ENCODE peak calls at places on chromosomes 16 and 17, in five cellular contexts. Y is K562, E is GM12878, Q is A549, X is HepG2. Z is an unnamed sample.

GRCh38 chr17:55576237-55576998 is 65.2 kb upstream of the SMIM36 start:
- DNase-seq in Y (peak), E (peak), Q (peak), X (peak), Z (no peak)

GRCh38 chr16:56332464-56333079 is 92.8 kb downstream of the AMFR start:
- DNase-seq in Y (peak), E (no peak), Q (peak), X (peak), Z (peak)

GRCh38 chr17:50318551-50319310 is 27.2 kb upstream of the XYLT2 start:
- DNase-seq in Y (no peak), E (no peak), Q (no peak), X (no peak), Z (no peak)

GRCh38 chr17:27879987-27880608 is 13.1 kb downstream of the LYRM9 start:
- DNase-seq in Y (peak), E (peak), Q (peak), X (peak), Z (peak)

GRCh38 chr16:81946206-81946605 is 65.1 kb downstream of the SDR42E1 start:
- DNase-seq in Y (no peak), E (no peak), Q (no peak), X (no peak), Z (no peak)

GRCh38 chr17:15255713-15256454 is 9.2 kb downstream of the PMP22 start:
- DNase-seq in Y (no peak), E (no peak), Q (no peak), X (no peak), Z (no peak)

GRCh38 chr17:14336418-14336817 is 35.5 kb downstream of the HS3ST3B1 start:
- DNase-seq in Y (no peak), E (no peak), Q (no peak), X (no peak), Z (no peak)

GRCh38 chr17:44222112-44222869 is 2.8 kb upstream of the UBTF start:
- DNase-seq in Y (no peak), E (no peak), Q (peak), X (peak), Z (peak)

GRCh38 chr16:27291722-27292240 is 22.0 kb upstream of the IL4R start:
- DNase-seq in Y (no peak), E (no peak), Q (no peak), X (no peak), Z (no peak)

GRCh38 chr17:72386619-72387237 is 265.9 kb downstream of the SOX9 start:
- DNase-seq in Y (no peak), E (no peak), Q (peak), X (peak), Z (peak)

GRCh38 chr17:76087531-76087930 is 8.5 kb downstream of the ZACN start:
- DNase-seq in Y (no peak), E (no peak), Q (no peak), X (no peak), Z (no peak)

GRCh38 chr17:76083536-76083935 is 4.6 kb downstream of the ZACN start:
- DNase-seq in Y (no peak), E (no peak), Q (no peak), X (no peak), Z (no peak)

GRCh38 chr17:76086384-76086783 is 7.4 kb downstream of the ZACN start:
- DNase-seq in Y (no peak), E (no peak), Q (no peak), X (no peak), Z (no peak)

GRCh38 chr17:76085731-76086366 is 6.9 kb downstream of the ZACN start:
- DNase-seq in Y (no peak), E (no peak), Q (no peak), X (no peak), Z (no peak)

GRCh38 chr17:76085066-76085730 is 6.2 kb downstream of the ZACN start:
- DNase-seq in Y (no peak), E (no peak), Q (no peak), X (no peak), Z (no peak)
- TF ChIP-seq JUNB in Y (no peak), E (no peak), Q (no peak), X (no peak), Z (no peak)

GRCh38 chr17:66716236-66717026 is 118.5 kb upstream of the CACNG5 start:
- DNase-seq in Y (peak), E (no peak), Q (peak), X (no peak), Z (peak)

GRCh38 chr17:66720567-66720966 is 114.3 kb upstream of the CACNG5 start:
- DNase-seq in Y (no peak), E (no peak), Q (no peak), X (no peak), Z (no peak)

GRCh38 chr17:66715745-66716156 is 119.2 kb upstream of the CACNG5 start:
- DNase-seq in Y (no peak), E (peak), Q (peak), X (peak), Z (peak)

GRCh38 chr17:66717680-66718079 is 117.2 kb upstream of the CACNG5 start:
- DNase-seq in Y (no peak), E (no peak), Q (no peak), X (no peak), Z (no peak)

DNA sequence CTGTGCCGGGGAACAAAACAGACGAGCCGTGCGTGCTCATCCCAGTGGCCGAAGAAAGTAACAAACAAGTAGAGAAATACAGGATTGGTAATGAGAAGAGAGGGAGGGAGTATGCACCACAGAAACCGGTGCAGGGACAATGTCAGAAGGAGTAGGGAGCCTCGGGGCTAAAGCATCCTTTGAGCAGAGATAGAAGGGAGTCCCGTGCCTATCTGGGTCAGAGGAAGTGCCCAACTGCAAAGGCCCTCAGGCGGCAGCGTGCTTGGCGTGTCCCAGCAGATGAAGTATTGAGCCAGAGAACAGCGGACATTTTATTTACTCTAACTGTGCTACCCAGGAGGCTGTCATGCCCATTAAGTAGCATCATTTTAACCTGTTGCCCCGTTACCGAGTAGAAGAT is 114.9 kb upstream of the CACNG5 start:
- DNase-seq in Y (no peak), E (no peak), Q (no peak), X (no peak), Z (no peak)
- TF ChIP-seq JUNB in Y (no peak), E (no peak), Q (no peak), X (no peak), Z (no peak)

GRCh38 chr17:66583112-66583748 is 251.7 kb upstream of the CACNG5 start:
- DNase-seq in Y (no peak), E (no peak), Q (no peak), X (no peak), Z (no peak)

GRCh38 chr17:66578781-66579489 is 256.0 kb upstream of the CACNG5 start:
- DNase-seq in Y (no peak), E (no peak), Q (no peak), X (no peak), Z (no peak)

GRCh38 chr17:66580601-66581385 is 254.1 kb upstream of the CACNG5 start:
- DNase-seq in Y (peak), E (no peak), Q (no peak), X (no peak), Z (no peak)

GRCh38 chr17:66582373-66583111 is 252.4 kb upstream of the CACNG5 start:
- DNase-seq in Y (no peak), E (no peak), Q (no peak), X (peak), Z (peak)

GRCh38 chr17:66580178-66580577 is 254.7 kb upstream of the CACNG5 start:
- DNase-seq in Y (no peak), E (no peak), Q (peak), X (peak), Z (peak)
- TF ChIP-seq JUNB in Y (no peak), E (no peak), Q (no peak), X (no peak), Z (no peak)

DNA sequence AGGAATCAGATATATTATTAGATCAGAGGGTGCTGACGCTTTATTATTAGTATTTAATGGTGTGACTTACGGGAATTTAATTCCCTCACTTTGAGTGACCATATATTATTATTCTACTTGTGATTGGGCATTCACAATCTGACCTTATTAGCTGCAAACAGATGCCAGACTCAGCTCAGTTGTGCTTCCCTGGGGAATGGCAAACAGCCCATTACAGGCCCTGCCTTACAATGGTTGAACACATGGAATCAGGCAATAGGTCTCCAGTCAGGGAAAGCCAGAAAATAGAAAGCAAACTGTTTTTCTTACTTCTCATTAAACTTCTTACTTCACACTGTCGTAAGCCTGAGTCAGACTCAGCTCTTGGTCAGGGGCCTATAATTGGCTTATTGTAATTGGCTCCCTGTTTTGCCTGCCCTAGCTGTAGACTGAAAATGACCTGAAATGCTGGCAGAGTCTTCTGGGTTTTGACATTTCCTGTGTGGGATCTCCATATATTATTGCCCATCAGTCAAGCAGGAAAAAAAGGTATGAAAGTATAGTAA is 77.0 kb upstream of the CA10 start:
- DNase-seq in Y (no peak), E (no peak), Q (no peak), X (no peak), Z (no peak)
- TF ChIP-seq JUNB in Y (no peak), E (no peak), Q (no peak), X (no peak), Z (no peak)

DNA sequence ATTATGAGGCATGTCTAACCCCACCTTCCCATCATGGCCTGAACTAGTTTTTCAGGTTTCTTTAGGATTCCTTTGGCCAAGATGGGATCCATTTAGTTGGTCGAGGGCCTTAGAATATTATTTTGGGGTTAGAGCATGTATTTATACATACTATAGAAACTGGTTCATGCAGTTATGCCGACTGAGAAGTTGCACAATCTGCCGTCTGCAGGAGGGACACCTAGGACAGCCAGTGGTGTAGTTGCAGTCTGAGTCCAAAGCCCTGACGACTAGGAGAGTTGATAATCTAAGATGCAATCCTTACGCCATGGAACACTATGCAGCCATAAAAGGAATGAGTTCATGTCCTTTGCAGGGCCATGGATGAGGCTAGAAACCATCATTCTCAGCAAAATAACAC is 424.0 kb downstream of the SHISA9 start:
- DNase-seq in Y (no peak), E (no peak), Q (no peak), X (no peak), Z (peak)
- TF ChIP-seq JUNB in Y (no peak), E (no peak), Q (no peak), X (no peak), Z (no peak)

GRCh38 chr17:35742896-35743477 is 10.1 kb downstream of the GAS2L2 start:
- DNase-seq in Y (no peak), E (no peak), Q (no peak), X (no peak), Z (no peak)

GRCh38 chr17:35740216-35740615 is 8.8 kb downstream of the RASL10B start:
- DNase-seq in Y (no peak), E (no peak), Q (no peak), X (no peak), Z (no peak)

GRCh38 chr17:35742496-35742895 is 10.5 kb downstream of the GAS2L2 start:
- DNase-seq in Y (no peak), E (no peak), Q (no peak), X (no peak), Z (no peak)

GRCh38 chr17:35738519-35739133 is 7.2 kb downstream of the RASL10B start:
- DNase-seq in Y (no peak), E (no peak), Q (no peak), X (no peak), Z (no peak)

DNA sequence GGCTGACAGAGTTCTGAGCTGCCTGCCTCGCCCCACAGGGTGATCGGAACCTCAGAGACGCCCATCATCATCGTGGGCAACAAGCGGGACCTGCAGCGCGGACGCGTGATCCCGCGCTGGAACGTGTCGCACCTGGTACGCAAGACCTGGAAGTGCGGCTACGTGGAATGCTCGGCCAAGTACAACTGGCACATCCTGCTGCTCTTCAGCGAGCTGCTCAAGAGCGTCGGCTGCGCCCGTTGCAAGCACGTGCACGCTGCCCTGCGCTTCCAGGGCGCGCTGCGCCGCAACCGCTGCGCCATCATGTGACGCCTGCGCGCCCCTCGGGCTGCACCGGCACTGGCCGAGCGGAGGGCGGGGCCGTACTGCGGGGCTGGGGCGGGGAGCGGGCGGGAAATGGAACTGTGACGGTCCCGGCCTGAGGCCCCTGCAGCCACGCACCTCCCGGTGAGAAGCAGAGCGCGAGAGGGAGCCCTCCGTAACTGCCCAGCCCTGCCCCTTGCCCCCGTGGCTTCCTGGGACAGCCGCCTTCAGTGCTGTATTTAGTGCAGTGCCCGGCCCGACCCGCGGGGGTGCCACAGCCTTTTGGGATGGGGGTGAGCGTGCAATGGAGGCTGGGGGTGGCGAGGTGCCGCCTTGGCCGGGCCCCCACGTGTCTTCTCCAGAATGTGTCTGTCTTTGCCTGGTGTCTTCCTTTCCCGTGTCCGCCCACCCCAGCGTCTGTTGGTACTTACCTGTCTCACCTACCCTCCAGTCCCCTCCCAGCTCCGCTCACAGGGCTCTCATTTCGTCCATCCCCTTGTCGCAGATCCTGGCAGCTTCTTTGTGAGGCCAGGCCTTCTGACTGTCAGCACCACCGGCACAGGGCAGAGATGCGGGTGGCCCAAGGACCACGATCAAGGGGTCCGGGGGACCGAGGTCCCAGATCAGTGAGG is 9.8 kb downstream of the RASL10B start:
- DNase-seq in Y (peak), E (no peak), Q (no peak), X (no peak), Z (peak)
- TF ChIP-seq JUNB in Y (no peak), E (no peak), Q (no peak), X (no peak), Z (no peak)

DNA sequence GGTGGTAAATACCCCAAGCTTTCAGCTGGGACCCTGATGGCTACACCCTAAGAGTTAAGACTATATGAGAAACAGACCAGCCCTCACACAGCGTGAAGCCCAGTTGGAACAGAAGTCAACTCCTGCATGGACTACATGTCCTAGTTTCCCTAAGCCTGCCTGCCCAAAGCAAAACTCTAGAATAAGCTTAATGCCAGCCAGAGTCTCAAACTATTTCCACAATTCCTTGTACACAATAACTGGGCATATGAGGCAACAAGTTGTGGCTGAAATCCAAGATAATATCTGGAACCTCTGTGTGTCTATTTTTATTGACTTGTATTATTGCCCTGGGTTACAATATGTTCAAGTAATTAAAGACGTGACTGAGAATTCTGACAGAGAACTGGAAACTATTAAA is 19.4 kb downstream of the MYH10 start:
- DNase-seq in Y (no peak), E (no peak), Q (no peak), X (no peak), Z (no peak)
- TF ChIP-seq JUNB in Y (no peak), E (no peak), Q (no peak), X (no peak), Z (no peak)

Z was measured in GM23338.